ENCODE peak calls at places on chromosomes 11 and 22, in eight cellular contexts. D, X, O, W, Q, A, S and M are unnamed samples. For H3K27me3, the result is how much of the 10 kb centered on the place peaks cover.

GRCh38 chr11:6022954-6023353 is 7.6 kb downstream of the OR56A1 start:
- DNase-seq in S (no peak), W (no peak), Q (peak), A (no peak), O (peak), X (no peak), D (no peak), M (no peak)

GRCh38 chr22:20183101-20183500 is 32.2 kb upstream of the CCDC188 start:
- DNase-seq in X (no peak), W (no peak), S (no peak), Q (no peak), A (no peak), D (no peak), O (no peak), M (no peak)

GRCh38 chr11:23310276-23310675 is 450.0 kb upstream of the CCDC179 start:
- DNase-seq in X (no peak), D (no peak), W (no peak), A (no peak), S (no peak), Q (peak), O (no peak), M (no peak)

GRCh38 chr22:25069758-25070461 is 117.4 kb downstream of the KIAA1671 start:
- DNase-seq in S (no peak), Q (no peak), W (peak), X (no peak), D (no peak), A (no peak), O (peak), M (peak)

GRCh38 chr11:128763224-128763623 is 69.4 kb downstream of the FLI1 start:
- DNase-seq in Q (no peak), W (no peak), S (no peak), A (no peak), O (no peak), X (no peak), D (no peak), M (no peak)

GRCh38 chr22:25447067-25447688 is 117.3 kb upstream of the GRK3 start:
- DNase-seq in X (no peak), Q (no peak), W (no peak), S (no peak), A (no peak), D (no peak), O (no peak), M (no peak)

GRCh38 chr11:34160049-34160721 is 54.8 kb downstream of the NAT10 start:
- DNase-seq in Q (no peak), S (no peak), A (no peak), D (no peak), W (no peak), O (no peak), X (no peak), M (no peak)

GRCh38 chr11:19954899-19955298 is 205.4 kb downstream of the DBX1 start:
- DNase-seq in Q (peak), D (peak), W (no peak), X (no peak), A (no peak), S (no peak), O (no peak), M (no peak)

GRCh38 chr22:38129856-38130255 is 19.4 kb upstream of the BAIAP2L2 start:
- DNase-seq in A (no peak), O (no peak), S (no peak), Q (no peak), X (no peak), W (no peak), D (no peak), M (no peak)

GRCh38 chr11:111911563-111912401 is at the start of gene CRYAB:
- DNase-seq in Q (peak), A (peak), W (peak), O (no peak), D (peak), X (no peak), S (peak), M (no peak)
- H3K27me3 ChIP-seq in Q (under half), A (under half), W (under half), O (under half), D (under half), X (under half), S (under half), M (under half)

GRCh38 chr11:3194016-3194816 is 24.4 kb downstream of the MRGPRG start:
- DNase-seq in O (no peak), S (no peak), D (no peak), W (no peak), A (no peak), X (no peak), Q (no peak), M (no peak)
- H3K27me3 ChIP-seq in O (under half), S (under half), D (under half), W (under half), A (under half), X (under half), Q (under half), M (under half)

DNA sequence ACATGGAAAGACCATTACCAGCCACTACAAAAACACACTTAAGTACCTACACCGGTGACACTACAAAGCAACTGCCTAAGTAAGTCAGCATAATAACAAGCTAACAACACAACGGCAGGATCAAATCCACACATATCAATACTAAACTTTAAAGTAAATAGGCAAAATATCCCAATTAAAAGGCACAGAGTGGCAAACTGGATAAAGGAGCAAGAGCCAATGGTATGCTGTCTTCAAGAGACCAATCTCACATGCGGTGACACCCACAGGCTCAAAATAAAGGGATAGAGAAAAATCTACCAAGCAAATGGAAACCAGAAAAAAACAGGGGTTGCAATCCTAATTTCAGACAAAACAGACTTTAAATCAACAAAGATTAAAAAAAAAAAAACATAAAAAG is 261.5 kb upstream of the TENM4 start:
- DNase-seq in D (no peak), A (no peak), O (no peak), Q (no peak), W (no peak), X (no peak), S (no peak), M (no peak)
- H3K27me3 ChIP-seq in D (under half), A (under half), O (under half), Q (under half), W (under half), X (under half), S (under half), M (under half)

GRCh38 chr11:72675221-72675620 is 999 bp upstream of the PDE2A start:
- DNase-seq in S (no peak), O (no peak), A (no peak), D (no peak), W (no peak), X (no peak), Q (no peak), M (no peak)
- H3K27me3 ChIP-seq in S (half or more), O (under half), A (half or more), D (under half), W (under half), X (under half), Q (half or more), M (under half)

DNA sequence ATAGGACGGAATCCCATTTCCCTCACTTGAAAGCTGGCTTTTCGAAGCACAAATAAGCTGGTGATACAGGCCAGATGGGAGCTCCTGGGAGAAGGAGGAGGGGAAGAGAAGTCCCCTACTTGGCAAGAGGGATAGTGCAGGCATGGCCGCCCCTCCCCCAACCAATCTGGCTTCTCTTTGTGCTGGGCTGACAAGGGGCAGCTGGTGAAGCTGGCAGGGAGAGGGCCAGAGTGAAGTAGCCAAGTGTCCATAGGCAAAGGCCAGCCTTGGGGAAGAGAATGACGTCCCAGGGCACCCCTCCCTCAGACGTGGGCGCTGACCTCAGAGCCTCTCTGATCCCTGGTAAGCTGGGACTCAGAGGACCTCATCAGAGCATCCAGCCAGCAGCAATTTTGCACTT is 78.7 kb upstream of the GRAMD1B start:
- DNase-seq in X (no peak), W (no peak), Q (no peak), O (no peak), D (no peak), A (no peak), S (peak), M (no peak)
- H3K27me3 ChIP-seq in X (under half), W (under half), Q (under half), O (under half), D (under half), A (under half), S (under half), M (under half)

DNA sequence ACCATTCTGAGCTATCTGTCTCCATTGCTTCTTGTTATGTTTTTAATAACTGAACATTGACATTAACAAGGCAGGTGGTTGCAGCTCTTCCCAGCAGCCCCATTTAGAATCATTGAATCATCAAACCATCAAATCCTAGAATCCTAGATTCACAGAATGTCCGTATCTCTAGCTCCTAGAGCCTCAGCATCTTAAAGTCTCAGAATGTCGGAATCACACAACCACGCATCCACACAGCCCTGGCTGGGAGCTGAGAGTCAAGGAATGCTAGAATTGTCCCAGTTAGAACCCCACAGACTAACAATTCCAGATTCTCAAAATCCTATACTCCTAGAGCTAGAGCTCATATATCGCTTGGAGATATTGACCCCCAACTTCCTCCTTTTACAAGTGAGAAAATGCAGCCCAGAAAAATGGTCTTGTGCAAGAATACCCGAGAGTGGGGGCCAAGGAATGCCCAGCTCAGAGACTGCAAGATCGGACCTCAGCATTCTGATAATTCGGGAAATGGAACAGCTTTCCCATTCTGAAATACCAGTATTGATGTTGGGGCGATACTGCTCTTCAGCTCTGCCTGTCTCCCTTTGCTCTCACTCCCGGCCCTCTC is 38.8 kb downstream of the PDE2A start:
- DNase-seq in D (no peak), O (no peak), W (no peak), S (no peak), Q (no peak), X (no peak), A (no peak), M (no peak)
- H3K27me3 ChIP-seq in D (under half), O (under half), W (under half), S (under half), Q (under half), X (under half), A (under half), M (under half)

DNA sequence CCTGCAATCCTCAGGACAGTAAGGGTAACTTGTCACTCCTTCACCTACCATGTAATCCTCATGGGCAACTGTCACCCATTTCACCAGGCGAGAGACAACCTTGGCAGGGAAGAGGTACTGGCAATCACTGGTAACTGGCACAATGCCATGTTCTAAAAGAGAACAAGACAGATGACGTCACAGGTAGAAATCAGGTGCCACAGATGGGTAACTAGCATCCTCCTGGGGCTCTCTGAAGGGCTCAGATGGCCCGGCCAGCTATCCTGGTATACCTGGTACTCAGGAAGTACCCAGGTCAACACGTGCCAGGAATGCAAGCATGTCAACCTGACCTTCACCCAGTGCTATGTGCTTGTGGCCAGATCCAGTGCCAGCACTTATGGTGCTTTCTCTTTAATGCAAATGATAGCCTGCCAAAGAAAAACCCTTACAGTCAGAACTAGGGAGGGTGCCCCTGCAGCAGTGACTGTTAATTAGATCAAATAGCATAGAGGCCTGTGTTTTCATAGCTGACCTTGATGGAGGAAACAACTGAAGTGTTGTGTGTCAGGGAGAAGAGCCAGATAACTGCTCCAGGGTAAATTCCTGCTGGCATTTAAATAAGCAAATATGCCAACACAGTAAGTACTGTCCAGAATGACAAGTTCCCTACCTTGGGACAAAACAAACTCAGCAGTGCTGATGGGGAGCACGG is 36.2 kb downstream of the THOC5 start:
- DNase-seq in A (no peak), W (no peak), D (no peak), O (no peak), X (no peak), Q (no peak), S (peak), M (no peak)
- H3K27me3 ChIP-seq in A (under half), W (under half), D (under half), O (under half), X (under half), Q (under half), S (under half), M (under half)

GRCh38 chr11:69985654-69986420 is 92.3 kb upstream of the ANO1 start:
- DNase-seq in X (no peak), W (no peak), D (no peak), O (no peak), A (no peak), S (no peak), Q (no peak), M (no peak)
- H3K27me3 ChIP-seq in X (under half), W (under half), D (under half), O (under half), A (half or more), S (half or more), Q (under half), M (under half)

DNA sequence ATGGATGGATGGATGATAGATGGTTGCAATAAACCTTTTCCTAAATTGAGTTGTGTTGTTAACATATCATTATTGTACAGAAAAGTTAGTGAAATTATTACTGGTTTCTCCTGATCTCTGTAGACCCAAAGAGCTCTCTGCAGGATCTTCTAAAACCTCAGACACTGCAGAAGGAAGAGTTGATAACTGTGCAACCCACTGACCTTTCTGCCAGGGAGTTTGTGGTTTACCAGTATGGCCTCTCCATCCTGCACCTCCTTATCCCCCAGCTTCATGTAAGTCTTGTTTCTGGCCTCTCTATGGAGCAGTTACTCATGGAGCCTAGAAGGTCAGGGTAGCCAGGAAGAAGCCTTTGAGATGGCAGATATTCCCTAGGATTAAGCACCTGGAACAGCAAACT is 45.6 kb downstream of the BTG4 start:
- DNase-seq in D (no peak), S (no peak), X (no peak), W (no peak), O (no peak), A (no peak), Q (no peak), M (no peak)
- H3K27me3 ChIP-seq in D (under half), S (under half), X (under half), W (under half), O (under half), A (under half), Q (under half), M (under half)

GRCh38 chr11:68840661-68841653 is 759 bp downstream of the CPT1A start:
- DNase-seq in A (peak), Q (peak), X (peak), O (no peak), S (peak), D (peak), W (peak), M (no peak)

GRCh38 chr11:68841718-68842426 is at the start of gene CPT1A:
- DNase-seq in S (peak), D (peak), W (peak), X (peak), Q (peak), O (peak), A (peak), M (peak)

GRCh38 chr11:68839054-68839865 is 2.5 kb downstream of the CPT1A start:
- DNase-seq in W (peak), Q (peak), O (peak), A (peak), S (peak), D (peak), X (peak), M (peak)

GRCh38 chr11:68838572-68838964 is 3.1 kb downstream of the CPT1A start:
- DNase-seq in A (no peak), W (peak), Q (no peak), O (no peak), D (peak), X (no peak), S (no peak), M (no peak)

GRCh38 chr11:68839953-68840641 is 1.6 kb downstream of the CPT1A start:
- DNase-seq in X (peak), A (no peak), O (no peak), W (no peak), Q (peak), S (no peak), D (no peak), M (no peak)
- H3K27me3 ChIP-seq in X (under half), A (under half), O (under half), W (under half), Q (under half), S (under half), D (under half), M (under half)